ENCODE peak calls at places on chromosomes 6 and 20, in four cellular contexts. E is AG10803, N is EH, D is KBM-7. X is an unnamed sample.

GRCh38 chr6:82741996-82742385 is 323.6 kb downstream of the UBE3D start:
- DNase-seq in E (no peak), N (no peak), D (no peak), X (no peak)

GRCh38 chr6:74199146-74199680 is 503.2 kb downstream of the CD109 start:
- DNase-seq in E (peak; percentile 36), D (no peak), N (no peak), X (no peak)

GRCh38 chr6:108650781-108651180 is 90.1 kb downstream of the FOXO3 start:
- DNase-seq in D (no peak), E (peak; percentile 84), N (peak; percentile 72), X (no peak)

GRCh38 chr6:83472767-83473166 is 39.6 kb upstream of the PRSS35 start:
- DNase-seq in N (no peak), E (no peak), D (no peak), X (no peak)

GRCh38 chr20:59159822-59160740 is 3.5 kb upstream of the ZNF831 start:
- DNase-seq in E (no peak), N (no peak), D (no peak), X (no peak)

GRCh38 chr6:34460796-34461507 is 4.9 kb upstream of the PACSIN1 start:
- DNase-seq in N (peak; percentile 27), D (no peak), E (no peak), X (no peak)

GRCh38 chr20:61949714-61950630 is 115.7 kb downstream of the TAF4 start:
- DNase-seq in E (no peak), D (no peak), N (no peak), X (no peak)

GRCh38 chr6:163808231-163808630 is 393.7 kb downstream of the QKI start:
- DNase-seq in E (no peak), D (no peak), N (no peak), X (no peak)

GRCh38 chr6:21103626-21104224 is 489.8 kb upstream of the SOX4 start:
- DNase-seq in N (no peak), D (no peak), E (no peak), X (no peak)

GRCh38 chr6:153099636-153100035 is 31.4 kb downstream of the RGS17 start:
- DNase-seq in E (no peak), D (no peak), N (no peak), X (no peak)

X was measured in SK-N-MC.